ENCODE peak calls at places on chromosomes 11 and 22, in nine cellular contexts. A, K, H, N, S, X, I, O and U are unnamed samples.

GRCh38 chr11:8056810-8057463 is 24.1 kb upstream of the TUB start:
- DNase-seq in A (no peak), K (no peak), H (no peak), N (peak; percentile 82), S (no peak), X (no peak), I (peak; percentile 39), O (peak; percentile 25), U (peak; percentile 38)

GRCh38 chr11:115146425-115146824 is 357.8 kb downstream of the CADM1 start:
- DNase-seq in A (no peak), K (no peak), H (no peak), N (no peak), S (no peak), X (no peak), I (no peak), O (no peak), U (no peak)

GRCh38 chr11:48168815-48169214 is 47.8 kb upstream of the OR4B1 start:
- DNase-seq in A (no peak), K (no peak), H (no peak), N (no peak), S (no peak), X (no peak), I (no peak), O (no peak), U (no peak)

GRCh38 chr11:13486926-13487660 is 8.7 kb downstream of the PTH start:
- DNase-seq in A (no peak), K (peak; percentile 67), H (no peak), N (no peak), S (peak; percentile 24), X (peak; percentile 55), I (peak; percentile 57), O (no peak), U (peak; percentile 70)

GRCh38 chr11:57240757-57241156 is 3.7 kb upstream of the APLNR start:
- DNase-seq in A (no peak), K (no peak), H (no peak), N (no peak), S (peak; percentile 13), X (no peak), I (no peak), O (no peak), U (no peak)

GRCh38 chr22:48199667-48200066 is 1437.2 kb downstream of the TBC1D22A start:
- DNase-seq in A (no peak), K (no peak), H (no peak), N (no peak), S (no peak), X (no peak), I (no peak), O (no peak), U (no peak)

GRCh38 chr11:120462825-120463224 is 48.7 kb upstream of the GRIK4 start:
- DNase-seq in A (no peak), K (no peak), H (no peak), N (no peak), S (no peak), X (no peak), I (no peak), O (no peak), U (peak; percentile 7)

GRCh38 chr22:31337178-31337577 is 9.0 kb downstream of the PATZ1 start:
- DNase-seq in A (no peak), K (no peak), H (no peak), N (no peak), S (no peak), X (no peak), I (no peak), O (no peak), U (peak; percentile 46)

GRCh38 chr11:57979532-57980079 is 44.1 kb upstream of the OR9Q1 start:
- DNase-seq in A (no peak), K (no peak), H (no peak), N (no peak), S (no peak), X (no peak), I (no peak), O (peak; percentile 11), U (no peak)

GRCh38 chr22:28923826-28924732 is 40.7 kb downstream of the ZNRF3 start:
- DNase-seq in A (no peak), K (no peak), H (no peak), N (peak; percentile 56), S (no peak), X (no peak), I (peak; percentile 38), O (peak; percentile 26), U (peak; percentile 76)

GRCh38 chr22:40789131-40789530 is 30.0 kb downstream of the SLC25A17 start:
- DNase-seq in A (no peak), K (no peak), H (no peak), N (no peak), S (no peak), X (no peak), I (no peak), O (no peak), U (no peak)

GRCh38 chr11:100999756-101000155 is 129.9 kb downstream of the PGR start:
- DNase-seq in A (no peak), K (no peak), H (no peak), N (no peak), S (no peak), X (no peak), I (no peak), O (no peak), U (no peak)

DNA sequence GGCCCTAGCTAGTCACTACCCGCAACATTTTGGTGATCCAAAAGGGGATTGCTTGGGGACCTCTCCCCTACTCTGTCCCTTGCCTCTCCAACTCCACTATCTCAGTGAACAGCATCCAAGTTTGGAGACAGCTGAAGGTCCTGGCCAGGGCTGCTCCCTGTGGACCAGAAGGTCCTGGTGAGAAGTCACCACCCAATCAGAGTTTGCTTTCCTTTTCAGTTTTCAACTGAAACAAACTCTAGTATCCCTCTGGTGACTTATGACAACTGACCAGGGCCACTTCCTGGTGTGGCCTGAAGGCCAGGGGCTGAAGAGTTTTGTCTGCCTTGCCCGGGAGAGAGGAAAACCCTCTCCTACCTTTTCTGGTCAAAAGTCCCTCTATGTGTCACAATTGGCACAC is 5.1 kb downstream of the JAML start:
- DNase-seq in A (no peak), K (no peak), H (no peak), N (no peak), S (no peak), X (no peak), I (no peak), O (no peak), U (no peak)
- H3K27me3 ChIP-seq in A (no peaks in the 10 kb centered on the region), K (no peaks in the 10 kb centered on the region), H (no peaks in the 10 kb centered on the region), N (no peaks in the 10 kb centered on the region), S (peaks cover 15% of the 10 kb centered on the region), X (no peaks in the 10 kb centered on the region), I (peaks cover 30% of the 10 kb centered on the region), O (peaks cover 18% of the 10 kb centered on the region), U (no peaks in the 10 kb centered on the region)

GRCh38 chr11:3659595-3660515 is 11.3 kb downstream of the CHRNA10 start:
- DNase-seq in A (no peak), K (no peak), H (no peak), N (no peak), S (no peak), X (no peak), I (no peak), O (no peak), U (peak; percentile 26)

GRCh38 chr11:3662856-3663255 is 8.3 kb downstream of the CHRNA10 start:
- DNase-seq in A (no peak), K (no peak), H (no peak), N (no peak), S (no peak), X (no peak), I (no peak), O (no peak), U (no peak)

GRCh38 chr11:3658252-3658651 is 12.9 kb downstream of the CHRNA10 start:
- DNase-seq in A (no peak), K (no peak), H (no peak), N (no peak), S (no peak), X (no peak), I (no peak), O (no peak), U (no peak)

GRCh38 chr11:3664032-3664630 is 7.1 kb downstream of the CHRNA10 start:
- DNase-seq in A (no peak), K (no peak), H (no peak), N (no peak), S (no peak), X (no peak), I (no peak), O (no peak), U (no peak)

GRCh38 chr11:3660960-3661359 is 10.2 kb downstream of the CHRNA10 start:
- DNase-seq in A (no peak), K (no peak), H (no peak), N (no peak), S (no peak), X (no peak), I (no peak), O (no peak), U (peak; percentile 2)
- H3K27me3 ChIP-seq in A (no peaks in the 10 kb centered on the region), K (no peaks in the 10 kb centered on the region), H (no peaks in the 10 kb centered on the region), N (no peaks in the 10 kb centered on the region), S (no peaks in the 10 kb centered on the region), X (no peaks in the 10 kb centered on the region), I (no peaks in the 10 kb centered on the region), O (no peaks in the 10 kb centered on the region), U (no peaks in the 10 kb centered on the region)

DNA sequence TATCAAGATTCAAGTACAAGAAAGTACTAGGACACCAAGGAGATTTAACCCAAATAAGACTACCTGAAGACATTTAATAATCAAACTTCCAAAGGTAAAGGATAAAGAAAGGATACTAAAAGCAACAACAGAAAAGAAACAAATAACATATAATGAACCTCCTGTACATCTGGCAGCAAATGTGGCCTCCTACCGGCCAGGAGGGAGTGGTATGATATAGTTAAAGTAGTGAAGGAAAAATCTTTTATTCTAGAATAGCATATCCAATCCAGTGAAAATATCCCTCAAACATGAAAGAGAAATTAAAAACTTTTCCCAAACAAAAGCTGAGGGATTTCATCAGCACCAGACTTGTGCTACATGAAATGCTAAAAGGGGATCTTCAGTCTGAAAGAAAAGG is 104.7 kb upstream of the GUCY1A2 start:
- DNase-seq in A (no peak), K (no peak), H (no peak), N (no peak), S (no peak), X (no peak), I (no peak), O (no peak), U (no peak)
- H3K27me3 ChIP-seq in A (no peaks in the 10 kb centered on the region), K (no peaks in the 10 kb centered on the region), H (no peaks in the 10 kb centered on the region), N (no peaks in the 10 kb centered on the region), S (no peaks in the 10 kb centered on the region), X (no peaks in the 10 kb centered on the region), I (no peaks in the 10 kb centered on the region), O (no peaks in the 10 kb centered on the region), U (no peaks in the 10 kb centered on the region)

GRCh38 chr22:49406047-49406650 is 421.5 kb downstream of the BRD1 start:
- DNase-seq in A (no peak), K (no peak), H (no peak), N (no peak), S (no peak), X (no peak), I (no peak), O (no peak), U (no peak)

GRCh38 chr22:49405590-49405989 is 422.1 kb downstream of the BRD1 start:
- DNase-seq in A (no peak), K (no peak), H (no peak), N (no peak), S (no peak), X (no peak), I (no peak), O (no peak), U (no peak)

GRCh38 chr22:49403102-49403501 is 424.6 kb downstream of the BRD1 start:
- DNase-seq in A (no peak), K (no peak), H (no peak), N (no peak), S (no peak), X (no peak), I (no peak), O (no peak), U (no peak)

GRCh38 chr22:49404020-49404419 is 423.7 kb downstream of the BRD1 start:
- DNase-seq in A (no peak), K (no peak), H (no peak), N (no peak), S (no peak), X (no peak), I (no peak), O (no peak), U (no peak)

GRCh38 chr22:49404576-49405199 is 423.0 kb downstream of the BRD1 start:
- DNase-seq in A (no peak), K (no peak), H (no peak), N (no peak), S (peak; percentile 16), X (no peak), I (no peak), O (no peak), U (no peak)
- H3K27me3 ChIP-seq in A (no peaks in the 10 kb centered on the region), K (no peaks in the 10 kb centered on the region), H (no peaks in the 10 kb centered on the region), N (no peaks in the 10 kb centered on the region), S (no peaks in the 10 kb centered on the region), X (no peaks in the 10 kb centered on the region), I (peaks cover 3% of the 10 kb centered on the region), O (no peaks in the 10 kb centered on the region), U (no peaks in the 10 kb centered on the region)